ENCODE peak calls at places on chromosomes 7 and 10, in nine cellular contexts. C is stimulated activated CD4-positive, alpha-beta T cell treated with anti-CD3 and anti-CD28 coated beads, Interleukin-15, amount 100 ng/mL, for 1 hour; A is DMS53; Z is NCI-H2081; N is endodermal cell; T is AG04450; O is Peyer's patch; K is coronary artery; W is PC-3. D is an unnamed sample.

GRCh38 chr7:4712371-4713182 is 30.5 kb downstream of the FOXK1 start:
- DNase-seq in C (no peak), A (peak), Z (no peak), N (no peak), T (no peak), O (no peak), K (no peak), W (peak), D (peak)

GRCh38 chr7:157685430-157686284 is 348.9 kb downstream of the DNAJB6 start:
- DNase-seq in C (no peak), A (no peak), Z (no peak), N (peak), T (no peak), O (peak), K (peak), W (no peak), D (no peak)

GRCh38 chr7:142668495-142668894 is 80.8 kb upstream of the PRSS1 start:
- DNase-seq in C (no peak), A (no peak), Z (no peak), N (no peak), T (no peak), O (no peak), K (no peak), W (no peak), D (no peak)

GRCh38 chr10:24206926-24207701 is 1.8 kb upstream of the KIAA1217 start:
- DNase-seq in C (no peak), A (peak), Z (no peak), N (peak), T (no peak), O (peak), K (no peak), W (no peak), D (no peak)

GRCh38 chr7:50812847-50813475 is 30.3 kb upstream of the GRB10 start:
- DNase-seq in C (no peak), A (peak), Z (no peak), N (peak), T (no peak), O (peak), K (no peak), W (peak), D (no peak)

GRCh38 chr7:27917774-27918314 is 177.9 kb downstream of the TAX1BP1 start:
- DNase-seq in C (no peak), A (peak), Z (no peak), N (no peak), T (no peak), O (no peak), K (no peak), W (peak), D (no peak)

GRCh38 chr7:83866587-83866986 is 217.6 kb upstream of the SEMA3E start:
- DNase-seq in C (no peak), A (no peak), Z (no peak), N (no peak), T (no peak), O (no peak), K (no peak), W (no peak), D (no peak)

GRCh38 chr7:131899271-131900030 is 343.0 kb upstream of the PODXL start:
- DNase-seq in C (no peak), A (no peak), Z (no peak), N (peak), T (no peak), O (no peak), K (no peak), W (no peak), D (no peak)

GRCh38 chr10:22345301-22346086 is at the start of gene SPAG6:
- DNase-seq in C (no peak), A (peak), Z (peak), N (peak), T (no peak), O (peak), K (no peak), W (no peak), D (peak)

GRCh38 chr7:36487756-36488336 is 98.2 kb downstream of the ANLN start:
- DNase-seq in C (no peak), A (peak), Z (peak), N (no peak), T (peak), O (peak), K (no peak), W (peak), D (peak)

GRCh38 chr7:1937252-1937605 is 267.2 kb downstream of the ELFN1 start:
- DNase-seq in C (no peak), A (no peak), Z (no peak), N (no peak), T (no peak), O (no peak), K (no peak), W (no peak), D (no peak)

GRCh38 chr7:2496375-2496774 is 20.2 kb upstream of the GRIFIN start:
- DNase-seq in C (no peak), A (no peak), Z (no peak), N (no peak), T (no peak), O (peak), K (no peak), W (no peak), D (no peak)

GRCh38 chr7:136687693-136688322 is 180.6 kb upstream of the CHRM2 start:
- DNase-seq in C (no peak), A (peak), Z (peak), N (peak), T (peak), O (no peak), K (no peak), W (peak), D (peak)

GRCh38 chr7:17710312-17710711 is 230.0 kb downstream of the SNX13 start:
- DNase-seq in C (no peak), A (no peak), Z (no peak), N (peak), T (no peak), O (no peak), K (no peak), W (no peak), D (no peak)

GRCh38 chr7:155276800-155277375 is 20.8 kb upstream of the INSIG1 start:
- DNase-seq in C (no peak), A (no peak), Z (no peak), N (no peak), T (no peak), O (no peak), K (no peak), W (no peak), D (no peak)

GRCh38 chr7:42605381-42605780 is 306.5 kb downstream of the C7orf25 start:
- DNase-seq in C (no peak), A (no peak), Z (no peak), N (no peak), T (no peak), O (no peak), K (no peak), W (no peak), D (no peak)

GRCh38 chr10:119412831-119413737 is 129.4 kb downstream of the RGS10 start:
- DNase-seq in C (no peak), A (no peak), Z (no peak), N (peak), T (no peak), O (no peak), K (no peak), W (no peak), D (no peak)

GRCh38 chr10:132699411-132700167 is 86.4 kb downstream of the NKX6-2 start:
- DNase-seq in C (no peak), A (no peak), Z (no peak), N (peak), T (no peak), O (peak), K (peak), W (no peak), D (no peak)

GRCh38 chr10:113126506-113127192 is 176.6 kb downstream of the TCF7L2 start:
- DNase-seq in C (no peak), A (peak), Z (peak), N (peak), T (peak), O (peak), K (no peak), W (peak), D (no peak)

GRCh38 chr7:32536585-32536984 is 41.3 kb downstream of the AVL9 start:
- DNase-seq in C (no peak), A (no peak), Z (no peak), N (no peak), T (peak), O (no peak), K (no peak), W (peak), D (no peak)

GRCh38 chr7:50721160-50721559 is 61.5 kb downstream of the GRB10 start:
- DNase-seq in C (no peak), A (peak), Z (no peak), N (no peak), T (no peak), O (no peak), K (no peak), W (no peak), D (no peak)

GRCh38 chr7:33806284-33807157 is 98.8 kb upstream of the BMPER start:
- DNase-seq in C (no peak), A (peak), Z (no peak), N (no peak), T (no peak), O (no peak), K (no peak), W (no peak), D (no peak)

GRCh38 chr10:30114871-30115270 is 55.5 kb upstream of the JCAD start:
- DNase-seq in C (no peak), A (no peak), Z (no peak), N (no peak), T (no peak), O (no peak), K (no peak), W (no peak), D (no peak)

GRCh38 chr7:6460303-6460702 is 12.5 kb upstream of the DAGLB start:
- DNase-seq in C (no peak), A (peak), Z (no peak), N (no peak), T (no peak), O (no peak), K (no peak), W (peak), D (no peak)

GRCh38 chr7:132782777-132783633 is 206.7 kb upstream of the PLXNA4 start:
- DNase-seq in C (no peak), A (peak), Z (no peak), N (no peak), T (peak), O (no peak), K (no peak), W (peak), D (no peak)

GRCh38 chr7:102389810-102390209 is 6.4 kb upstream of the PRKRIP1 start:
- DNase-seq in C (no peak), A (no peak), Z (no peak), N (no peak), T (no peak), O (no peak), K (no peak), W (no peak), D (peak)

GRCh38 chr7:90596745-90597526 is 815 bp downstream of the CDK14 start:
- DNase-seq in C (no peak), A (peak), Z (peak), N (peak), T (no peak), O (no peak), K (no peak), W (peak), D (peak)

GRCh38 chr10:70889291-70889690 is 926 bp upstream of the PCBD1 start:
- DNase-seq in C (no peak), A (no peak), Z (no peak), N (no peak), T (no peak), O (no peak), K (no peak), W (peak), D (no peak)

GRCh38 chr7:48424731-48425130 is 253.5 kb downstream of the ABCA13 start:
- DNase-seq in C (no peak), A (peak), Z (peak), N (peak), T (no peak), O (no peak), K (no peak), W (peak), D (peak)

GRCh38 chr10:73780301-73780700 is 1.5 kb upstream of the CHCHD1 start:
- DNase-seq in C (no peak), A (no peak), Z (no peak), N (no peak), T (no peak), O (no peak), K (no peak), W (no peak), D (no peak)

GRCh38 chr10:9911488-9911887 is 1106.2 kb upstream of the CELF2 start:
- DNase-seq in C (no peak), A (no peak), Z (no peak), N (peak), T (no peak), O (no peak), K (no peak), W (no peak), D (no peak)